ENCODE peak calls at places on chromosomes 6 and 20, in four cellular contexts. R, P, F and N are unnamed samples.

GRCh38 chr20:58433759-58434158 is 44.7 kb downstream of the VAPB start:
- DNase-seq in R (peak), P (no peak), F (no peak), N (no peak)

GRCh38 chr20:49452011-49452482 is 30.4 kb downstream of the KCNB1 start:
- DNase-seq in R (no peak), P (peak), F (no peak), N (no peak)

GRCh38 chr6:117025310-117025709 is 148.3 kb downstream of the RFX6 start:
- DNase-seq in R (no peak), P (no peak), F (no peak), N (no peak)

GRCh38 chr6:40755749-40756452 is 168.7 kb upstream of the LRFN2 start:
- DNase-seq in R (no peak), P (no peak), F (no peak), N (no peak)

GRCh38 chr6:146785001-146785585 is 186.3 kb downstream of the ADGB start:
- DNase-seq in R (no peak), P (no peak), F (peak), N (no peak)

GRCh38 chr6:63307581-63308246 is 12.1 kb downstream of the LGSN start:
- DNase-seq in R (no peak), P (no peak), F (no peak), N (peak)

GRCh38 chr6:20534906-20535305 is 649 bp downstream of the CDKAL1 start:
- DNase-seq in R (no peak), P (no peak), F (no peak), N (no peak)

GRCh38 chr20:54292186-54292585 is 84.3 kb downstream of the PFDN4 start:
- DNase-seq in R (no peak), P (no peak), F (no peak), N (no peak)

GRCh38 chr6:151494235-151494950 is 576 bp downstream of the CCDC170 start:
- DNase-seq in R (no peak), P (peak), F (no peak), N (no peak)